ENCODE peak calls at places on chromosomes 11 and 22, in four cellular contexts. C is WTC11, V is HepG2, I is GM12878. H is an unnamed sample.

GRCh38 chr22:46088541-46089311 is 61.6 kb upstream of the PPARA start:
- DNase-seq in C (no peak), V (no peak), I (no peak), H (no peak)

GRCh38 chr11:7621090-7621489 is 52.2 kb downstream of the CYB5R2 start:
- DNase-seq in C (no peak), V (no peak), I (no peak), H (no peak)

GRCh38 chr11:11010624-11011127 is 152.8 kb upstream of the ZBED5 start:
- DNase-seq in C (peak), V (peak), I (no peak), H (no peak)

GRCh38 chr11:13042873-13043338 is 33.8 kb downstream of the RASSF10 start:
- DNase-seq in C (no peak), V (peak), I (no peak), H (no peak)

GRCh38 chr11:128890216-128890542 is 977 bp upstream of the KCNJ5 start:
- DNase-seq in C (no peak), V (no peak), I (no peak), H (no peak)

GRCh38 chr11:22432331-22433065 is 94.3 kb downstream of the SLC17A6 start:
- DNase-seq in C (peak), V (no peak), I (no peak), H (no peak)

GRCh38 chr11:34890812-34891211 is 25.4 kb downstream of the APIP start:
- DNase-seq in C (no peak), V (peak), I (no peak), H (no peak)

GRCh38 chr22:46393791-46394333 is 58.3 kb downstream of the TRMU start:
- DNase-seq in C (no peak), V (no peak), I (no peak), H (no peak)

GRCh38 chr11:2806351-2807058 is 79.1 kb downstream of the CDKN1C start:
- DNase-seq in C (peak), V (no peak), I (no peak), H (no peak)

DNA sequence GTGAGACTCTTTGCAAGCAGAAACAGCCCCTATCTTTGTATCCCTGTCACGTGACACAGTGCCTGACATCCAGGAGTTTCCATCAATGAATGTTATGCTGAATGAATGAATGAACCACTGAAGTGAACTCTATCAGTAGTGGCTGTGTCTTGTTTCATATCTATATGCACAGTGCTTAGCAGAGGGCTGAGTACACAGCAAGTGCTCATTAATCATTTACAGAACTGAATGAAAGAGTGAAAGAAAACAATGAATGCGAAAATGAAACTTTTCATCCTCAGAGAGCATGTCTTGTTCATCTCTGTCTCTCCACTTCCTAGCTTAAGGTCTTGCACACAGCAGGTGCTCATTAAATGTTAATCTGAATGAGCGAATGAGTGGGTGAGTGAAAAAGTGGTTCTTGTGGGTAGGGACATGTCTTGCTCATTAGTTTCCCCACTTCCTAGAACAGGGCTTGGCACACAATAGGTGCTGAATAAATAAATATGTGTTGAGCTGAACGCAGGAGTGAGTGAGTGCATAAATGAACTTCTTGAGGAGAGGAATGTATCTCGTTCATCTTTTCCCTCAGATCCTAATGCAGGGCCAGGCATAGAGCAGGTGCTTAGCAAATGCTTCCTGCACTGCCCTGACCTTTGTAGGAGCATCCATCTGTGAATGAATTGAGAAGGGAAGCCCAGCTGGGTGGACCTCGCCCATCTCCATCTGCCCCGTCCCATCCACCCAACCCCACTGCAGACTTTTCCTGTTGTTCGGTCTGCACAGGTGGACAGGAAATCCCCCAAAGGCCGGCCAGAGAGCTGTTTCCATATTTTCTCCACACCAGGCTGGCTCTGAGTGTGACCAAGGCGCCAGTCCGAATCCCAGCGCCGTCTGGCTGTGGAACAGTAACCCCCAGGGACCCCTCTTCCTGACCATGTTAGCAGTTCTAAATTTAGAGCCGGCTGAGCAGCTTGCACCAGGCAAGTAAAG is 113.4 kb upstream of the CRYBB3 start:
- DNase-seq in C (no peak), V (peak), I (peak), H (no peak)
- TF ChIP-seq CREM in C (no peak), V (no peak), I (no peak), H (no peak)

GRCh38 chr11:65412271-65413076 is 10.1 kb upstream of the NEAT1 start:
- DNase-seq in C (peak), V (no peak), I (no peak), H (no peak)
- TF ChIP-seq CREM in C (no peak), V (no peak), I (no peak), H (no peak)

GRCh38 chr11:86596861-86597632 is 75.4 kb downstream of the ME3 start:
- DNase-seq in C (no peak), V (no peak), I (no peak), H (no peak)
- TF ChIP-seq CREM in C (no peak), V (no peak), I (no peak), H (no peak)

GRCh38 chr11:59114344-59114743 is 7.3 kb downstream of the FAM111B start:
- DNase-seq in C (no peak), V (no peak), I (no peak), H (no peak)

GRCh38 chr11:59117774-59118173 is 10.7 kb downstream of the FAM111B start:
- DNase-seq in C (no peak), V (no peak), I (no peak), H (no peak)

GRCh38 chr11:59106363-59107336 is at the start of gene FAM111B:
- DNase-seq in C (peak), V (peak), I (peak), H (peak)

GRCh38 chr11:59115556-59115955 is 8.5 kb downstream of the FAM111B start:
- DNase-seq in C (no peak), V (no peak), I (no peak), H (no peak)

GRCh38 chr11:59112494-59112893 is 5.5 kb downstream of the FAM111B start:
- DNase-seq in C (no peak), V (no peak), I (no peak), H (no peak)
- TF ChIP-seq CREM in C (no peak), V (no peak), I (no peak), H (no peak)

GRCh38 chr22:34592341-34592740 is 473.6 kb upstream of the ISX start:
- DNase-seq in C (no peak), V (no peak), I (no peak), H (no peak)

GRCh38 chr22:34588893-34589545 is 476.9 kb upstream of the ISX start:
- DNase-seq in C (peak), V (no peak), I (no peak), H (no peak)

GRCh38 chr22:34587357-34588356 is 478.3 kb upstream of the ISX start:
- DNase-seq in C (no peak), V (no peak), I (no peak), H (no peak)
- TF ChIP-seq CREM in C (no peak), V (no peak), I (no peak), H (no peak)

GRCh38 chr11:71408826-71409225 is 39.4 kb downstream of the DHCR7 start:
- DNase-seq in C (no peak), V (no peak), I (no peak), H (no peak)
- TF ChIP-seq CREM in C (no peak), V (no peak), I (no peak), H (no peak)

H was measured in K562.